ENCODE peak calls at places on chromosomes 7 and 10, in nine cellular contexts. G is adipocyte, M is NCI-H524, Y is fibroblast of pulmonary artery, C is C1 segment of cervical spinal cord, D is foreskin fibroblast, R is fibroblast of mammary gland, H is right lobe of liver, O is KG1. L is an unnamed sample.

GRCh38 chr7:134669845-134670373 is 23.3 kb downstream of the BPGM start:
- DNase-seq in Y (peak), G (peak), H (peak), M (no peak), C (no peak), R (peak), O (peak), D (peak), L (peak)

GRCh38 chr10:12708921-12709320 is 292.6 kb downstream of the CCDC3 start:
- DNase-seq in M (no peak), H (no peak), R (peak), C (no peak), Y (no peak), O (no peak), D (peak), G (peak), L (no peak)

GRCh38 chr7:123798527-123799188 is 46.3 kb upstream of the HYAL4 start:
- DNase-seq in M (no peak), D (peak), O (no peak), Y (no peak), C (no peak), R (no peak), H (no peak), G (no peak), L (peak)

GRCh38 chr10:5614081-5614721 is 52.2 kb downstream of the ASB13 start:
- DNase-seq in Y (peak), M (no peak), G (peak), R (peak), D (peak), H (no peak), C (no peak), O (no peak), L (no peak)

GRCh38 chr10:59088912-59089573 is 87.4 kb upstream of the PHYHIPL start:
- DNase-seq in R (no peak), G (no peak), C (no peak), O (no peak), D (no peak), Y (no peak), M (no peak), H (no peak), L (no peak)

GRCh38 chr10:5557040-5557721 is 32.4 kb downstream of the CALML3 start:
- DNase-seq in G (no peak), Y (no peak), M (no peak), D (no peak), O (no peak), C (no peak), H (no peak), R (no peak), L (no peak)

GRCh38 chr10:32180354-32181280 is 124.4 kb upstream of the KIF5B start:
- DNase-seq in G (peak), M (no peak), H (no peak), C (no peak), R (peak), D (peak), Y (no peak), O (no peak), L (no peak)

GRCh38 chr10:13271552-13272163 is 28.2 kb downstream of the PHYH start:
- DNase-seq in R (peak), G (no peak), C (no peak), D (peak), M (peak), H (peak), Y (peak), O (no peak), L (peak)

GRCh38 chr7:130208511-130208910 is 851 bp downstream of the SSMEM1 start:
- DNase-seq in D (peak), O (no peak), M (no peak), C (no peak), R (no peak), Y (no peak), H (no peak), G (peak), L (no peak)

GRCh38 chr10:123136221-123136805 is 543 bp downstream of the HMX3 start:
- DNase-seq in D (no peak), G (no peak), O (no peak), C (no peak), H (no peak), Y (no peak), R (no peak), M (no peak), L (no peak)